ENCODE peak calls at places on chromosomes 11 and 22, in ten cellular contexts. K is WTC11, W is neural crest cell, A is thyroid gland, I is fibroblast of lung, F is PC-9, Q is fibroblast of mammary gland, Y is foreskin fibroblast, E is right lobe of liver, N is progenitor cell of endocrine pancreas. M is an unnamed sample.
A peak's percentile ranks its signal among the peaks of the same experiment; 100 is the strongest.

GRCh38 chr11:57055780-57056179 is 67.1 kb downstream of the OR5AK2 start:
- DNase-seq in I (no peak), W (no peak), F (no peak), K (no peak), E (no peak), A (no peak), N (no peak), Q (no peak), Y (no peak), M (no peak)

GRCh38 chr11:128196235-128196634 is 391.1 kb downstream of the ETS1 start:
- DNase-seq in I (no peak), Y (peak; percentile 51), Q (peak; percentile 71), E (no peak), F (no peak), W (no peak), N (no peak), K (no peak), A (no peak), M (no peak)

GRCh38 chr11:129644326-129644725 is 171.3 kb upstream of the TMEM45B start:
- DNase-seq in W (no peak), A (no peak), Y (peak; percentile 66), E (no peak), N (no peak), K (no peak), F (no peak), I (peak; percentile 29), Q (peak; percentile 77), M (no peak)

GRCh38 chr11:27451528-27451927 is 21.1 kb downstream of the LGR4 start:
- DNase-seq in K (no peak), A (no peak), W (no peak), E (no peak), I (peak; percentile 56), Y (peak; percentile 42), N (no peak), F (no peak), Q (peak; percentile 27), M (no peak)

GRCh38 chr22:23289851-23290724 is 109.8 kb downstream of the BCR start:
- DNase-seq in F (peak; percentile 37), N (peak; percentile 71), E (peak; percentile 87), Q (peak; percentile 73), K (peak; percentile 86), Y (peak; percentile 80), W (peak; percentile 83), A (peak; percentile 39), I (peak; percentile 23), M (peak; percentile 82)

GRCh38 chr11:2310073-2310785 is 8.4 kb downstream of the TSPAN32 start:
- DNase-seq in A (no peak), N (no peak), K (no peak), I (no peak), Y (no peak), F (no peak), E (peak; percentile 39), W (no peak), Q (no peak), M (no peak)

GRCh38 chr22:47221840-47222615 is 459.6 kb downstream of the TBC1D22A start:
- DNase-seq in Q (no peak), N (peak; percentile 0), I (no peak), F (no peak), Y (no peak), E (no peak), W (no peak), K (no peak), A (no peak), M (no peak)

GRCh38 chr11:91104237-91104636 is 881.4 kb upstream of the CHORDC1 start:
- DNase-seq in E (no peak), Y (peak; percentile 64), K (no peak), A (no peak), W (no peak), Q (peak; percentile 44), F (peak; percentile 15), N (no peak), I (peak; percentile 79), M (no peak)

GRCh38 chr11:70481625-70482528 is 83.5 kb downstream of the CTTN start:
- DNase-seq in E (peak; percentile 77), K (no peak), F (peak; percentile 96), W (no peak), I (peak; percentile 82), A (no peak), N (no peak), Q (peak; percentile 88), Y (peak; percentile 83), M (no peak)

GRCh38 chr11:37942081-37942480 is 1344.0 kb upstream of the RAG2 start:
- DNase-seq in E (no peak), A (no peak), Y (no peak), F (no peak), Q (no peak), I (peak; percentile 8), N (no peak), K (no peak), W (no peak), M (no peak)

GRCh38 chr11:38345286-38345685 is 1747.2 kb upstream of the RAG2 start:
- DNase-seq in A (no peak), Q (no peak), E (no peak), Y (no peak), K (no peak), I (peak; percentile 67), F (no peak), W (no peak), N (no peak), M (no peak)

GRCh38 chr11:45930031-45930794 is 7.8 kb downstream of the LARGE2 start:
- DNase-seq in F (peak; percentile 40), Y (no peak), I (no peak), K (no peak), E (peak; percentile 60), N (no peak), A (peak; percentile 79), W (no peak), Q (no peak), M (no peak)

GRCh38 chr22:50008151-50009040 is 4.2 kb downstream of the IL17REL start:
- DNase-seq in K (no peak), F (no peak), E (no peak), Q (no peak), N (no peak), I (no peak), W (no peak), A (no peak), Y (no peak), M (no peak)

GRCh38 chr22:45866398-45867117 is 110.4 kb downstream of the WNT7B start:
- DNase-seq in Y (peak; percentile 15), F (no peak), E (no peak), W (no peak), K (peak; percentile 48), A (no peak), N (no peak), Q (no peak), I (no peak), M (no peak)

GRCh38 chr22:45865561-45866397 is 111.2 kb downstream of the WNT7B start:
- DNase-seq in F (no peak), E (no peak), A (no peak), W (no peak), I (no peak), K (peak; percentile 42), Y (no peak), Q (no peak), N (no peak), M (no peak)

GRCh38 chr22:45867906-45868555 is 108.9 kb downstream of the WNT7B start:
- DNase-seq in E (no peak), F (no peak), N (no peak), K (no peak), Y (no peak), A (no peak), Q (no peak), I (no peak), W (no peak), M (no peak)

GRCh38 chr22:45868586-45869443 is 108.1 kb downstream of the WNT7B start:
- DNase-seq in W (no peak), F (no peak), Y (no peak), N (no peak), A (no peak), E (no peak), Q (no peak), K (no peak), I (no peak), M (no peak)

GRCh38 chr22:45867118-45867905 is 109.7 kb downstream of the WNT7B start:
- DNase-seq in N (no peak), Y (peak; percentile 64), Q (peak; percentile 25), K (peak; percentile 53), E (peak; percentile 47), F (no peak), W (peak; percentile 44), I (no peak), A (peak; percentile 48), M (peak; percentile 67)
- TF ChIP-seq CTCF in N (peak; percentile 49), Y (peak; percentile 12), Q (no peak), K (no peak), E (peak; percentile 17), F (no peak), W (peak; percentile 46), I (peak; percentile 15), A (no peak), M (no peak)

GRCh38 chr11:111982019-111982464 is 43.2 kb upstream of the DLAT start:
- DNase-seq in F (peak; percentile 53), Y (peak; percentile 64), Q (peak; percentile 46), A (peak; percentile 94), N (peak; percentile 62), W (no peak), I (peak; percentile 35), E (peak; percentile 81), K (peak; percentile 83), M (peak; percentile 63)
- TF ChIP-seq CTCF in F (peak; percentile 86), Y (peak; percentile 66), Q (peak; percentile 49), A (peak; percentile 22), N (peak; percentile 81), W (peak; percentile 78), I (peak; percentile 39), E (peak; percentile 81), K (peak; percentile 51), M (peak; percentile 73)

GRCh38 chr22:30697975-30698374 is 3.3 kb downstream of the OSBP2 start:
- DNase-seq in N (no peak), Y (no peak), W (no peak), I (no peak), F (no peak), A (no peak), E (no peak), Q (no peak), K (no peak), M (no peak)

GRCh38 chr22:30695871-30696655 is 1.4 kb downstream of the OSBP2 start:
- DNase-seq in A (peak; percentile 19), I (no peak), N (no peak), K (no peak), E (no peak), Q (no peak), W (no peak), F (no peak), Y (no peak), M (no peak)

GRCh38 chr22:30695351-30695762 is 683 bp downstream of the OSBP2 start:
- DNase-seq in F (no peak), N (no peak), K (no peak), Q (no peak), W (no peak), I (no peak), Y (no peak), E (no peak), A (peak; percentile 49), M (no peak)

GRCh38 chr22:30694171-30694637 is 470 bp upstream of the OSBP2 start:
- DNase-seq in N (peak; percentile 57), W (peak; percentile 20), F (peak; percentile 70), I (peak; percentile 21), A (peak; percentile 85), Y (peak; percentile 67), K (peak; percentile 66), E (peak; percentile 80), Q (peak; percentile 28), M (peak; percentile 53)

GRCh38 chr22:30694638-30695350 is at the start of gene OSBP2:
- DNase-seq in A (peak; percentile 53), E (peak; percentile 66), I (no peak), W (peak; percentile 48), F (peak; percentile 53), K (peak; percentile 56), Q (no peak), Y (peak; percentile 50), N (peak; percentile 52), M (peak; percentile 62)
- TF ChIP-seq CTCF in A (no peak), E (no peak), I (no peak), W (no peak), F (no peak), K (no peak), Q (no peak), Y (no peak), N (peak; percentile 28), M (no peak)

GRCh38 chr11:8261921-8262551 is 1.6 kb downstream of the LMO1 start:
- DNase-seq in K (no peak), Q (no peak), A (no peak), F (no peak), I (no peak), Y (no peak), W (no peak), E (peak; percentile 24), N (no peak), M (no peak)
- TF ChIP-seq CTCF in K (no peak), Q (no peak), A (no peak), F (no peak), I (no peak), Y (no peak), W (no peak), E (no peak), N (no peak), M (no peak)

M was measured in glutamatergic neuron.